ENCODE peak calls at places on chromosomes 16 and 17, in nine cellular contexts. B is stomach; P is heart left ventricle; F is uterus; S is A549; J is NT2/D1; Q is effector memory CD4-positive, alpha-beta T cell; E is pancreas; I is astrocyte. G is an unnamed sample. For H3K9me3, the result is how much of the 10 kb centered on the place peaks cover.

GRCh38 chr16:10964891-10965326 is 20.5 kb downstream of the CLEC16A start:
- DNase-seq in S (no peak), F (no peak), I (no peak), E (no peak), P (no peak), B (no peak), Q (peak), J (no peak), G (peak)

GRCh38 chr16:23434380-23434779 is 18.6 kb downstream of the COG7 start:
- DNase-seq in I (peak), E (no peak), J (peak), P (no peak), F (no peak), Q (no peak), S (peak), B (no peak), G (no peak)

GRCh38 chr17:1455291-1455747 is 713 bp downstream of the CRK start:
- DNase-seq in F (peak), S (peak), P (peak), E (peak), B (peak), I (peak), Q (peak), J (peak), G (peak)

GRCh38 chr16:70254965-70255286 is 3.2 kb upstream of the EXOSC6 start:
- DNase-seq in S (no peak), E (no peak), F (no peak), Q (no peak), B (no peak), J (no peak), P (no peak), I (no peak), G (no peak)

GRCh38 chr17:67273900-67274299 is 28.9 kb upstream of the HELZ start:
- DNase-seq in E (no peak), S (no peak), P (no peak), Q (no peak), F (no peak), J (no peak), B (no peak), I (no peak), G (no peak)

GRCh38 chr16:82763371-82763770 is 136.6 kb downstream of the CDH13 start:
- DNase-seq in Q (no peak), S (no peak), F (no peak), I (no peak), P (no peak), B (no peak), J (no peak), E (no peak), G (no peak)

GRCh38 chr16:21265104-21265825 is 12.8 kb downstream of the CRYM start:
- DNase-seq in Q (no peak), E (no peak), F (no peak), I (no peak), S (no peak), P (no peak), J (no peak), B (no peak), G (no peak)

GRCh38 chr17:45241315-45242011 is 19.8 kb downstream of the FMNL1 start:
- DNase-seq in S (no peak), Q (no peak), I (no peak), E (peak), B (peak), J (no peak), P (no peak), F (no peak), G (no peak)

GRCh38 chr16:50198802-50199410 is 45.8 kb downstream of the TENT4B start:
- DNase-seq in Q (no peak), B (no peak), J (no peak), I (no peak), F (no peak), E (no peak), S (no peak), P (no peak), G (no peak)

GRCh38 chr16:67296422-67296821 is 17.1 kb downstream of the PLEKHG4 start:
- DNase-seq in P (no peak), F (no peak), J (no peak), I (peak), Q (no peak), E (no peak), B (no peak), S (no peak), G (no peak)

GRCh38 chr17:65918921-65919546 is 272.9 kb downstream of the CEP112 start:
- DNase-seq in I (no peak), F (no peak), S (no peak), E (no peak), Q (no peak), B (no peak), P (no peak), J (peak), G (no peak)

GRCh38 chr16:61726125-61726524 is 310.1 kb downstream of the CDH8 start:
- DNase-seq in J (no peak), P (no peak), S (no peak), E (no peak), F (no peak), I (no peak), B (no peak), Q (no peak), G (no peak)

DNA sequence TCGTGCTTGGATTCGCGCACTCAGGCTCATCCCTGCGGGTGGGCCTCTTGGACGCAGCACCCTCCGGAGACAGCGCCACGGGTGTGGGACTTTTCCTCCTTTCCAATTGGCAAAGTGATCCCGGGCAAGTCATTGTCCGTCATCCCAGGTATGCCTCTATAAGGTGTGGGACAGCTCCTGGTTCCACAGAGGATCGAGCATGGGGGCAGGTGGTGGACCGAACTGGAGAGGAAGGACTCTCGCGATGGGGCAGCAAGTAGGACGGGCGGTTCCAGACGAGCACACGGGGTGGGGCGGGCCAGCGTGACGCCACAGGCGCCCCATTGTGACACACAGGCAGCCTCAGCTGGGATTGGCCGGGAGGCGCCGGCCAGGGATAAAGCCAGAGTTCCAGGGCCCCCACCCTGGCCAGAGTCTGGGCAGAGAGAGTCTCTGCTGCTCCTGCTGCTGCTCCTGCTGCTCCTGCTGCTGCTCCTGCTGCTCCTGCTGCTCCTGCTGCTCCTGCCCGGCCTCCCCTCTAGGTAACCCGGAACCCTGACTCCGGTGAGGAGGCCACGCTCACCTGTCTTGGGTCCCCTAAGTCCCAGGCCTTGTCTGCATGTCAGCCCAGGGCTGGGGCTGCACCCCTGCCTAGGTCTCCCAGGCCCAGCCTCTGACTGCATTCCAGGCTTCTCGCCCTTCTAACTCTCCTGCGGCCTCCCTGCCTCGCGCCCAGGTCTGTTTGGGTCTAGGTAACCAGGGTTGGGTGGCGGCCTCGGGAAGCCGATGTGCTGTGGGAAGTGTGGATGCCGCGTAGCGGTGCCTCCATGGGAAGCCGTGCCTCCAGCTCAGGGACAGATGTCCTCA is 38.5 kb upstream of the SLC47A1 start:
- DNase-seq in F (no peak), Q (no peak), S (no peak), J (no peak), E (no peak), P (no peak), I (no peak), B (no peak), G (no peak)
- H3K9me3 ChIP-seq in F (under half), Q (under half), S (under half), J (under half), E (under half), P (under half), I (under half), B (under half), G (under half)

DNA sequence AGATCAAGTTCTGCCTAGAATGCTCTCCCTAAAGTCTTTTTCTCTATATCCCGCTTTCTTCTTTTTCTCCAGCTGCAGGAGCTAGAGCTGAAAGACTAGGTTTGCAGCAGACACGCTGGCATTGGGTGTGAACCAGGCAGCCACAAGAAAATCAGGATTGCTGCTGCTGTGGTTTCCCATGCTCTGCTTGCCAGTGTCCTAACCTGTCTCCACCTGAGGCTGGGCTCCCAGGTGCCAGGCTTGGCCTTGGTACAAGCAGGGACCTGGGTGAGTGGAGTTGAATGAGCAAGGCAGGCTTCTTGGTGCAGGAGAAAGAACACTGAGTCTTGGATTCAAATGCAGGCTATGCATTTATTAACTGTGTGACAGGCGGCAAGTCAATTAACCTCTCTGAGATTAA is 440.3 kb upstream of the MAF start:
- DNase-seq in P (no peak), S (no peak), J (no peak), F (no peak), E (no peak), Q (no peak), I (no peak), B (no peak), G (no peak)
- H3K9me3 ChIP-seq in P (under half), S (under half), J (under half), F (under half), E (under half), Q (under half), I (under half), B (under half), G (under half)

GRCh38 chr17:57257911-57258885 is 1.9 kb downstream of the MSI2 start:
- DNase-seq in J (no peak), B (no peak), P (no peak), E (peak), F (no peak), I (no peak), Q (no peak), S (no peak), G (no peak)
- H3K9me3 ChIP-seq in J (under half), B (under half), P (under half), E (under half), F (under half), I (under half), Q (under half), S (under half), G (under half)

GRCh38 chr16:35906440-35906839 is 2447.0 kb downstream of the TP53TG3F start:
- DNase-seq in B (no peak), F (no peak), E (no peak), P (no peak), S (no peak), I (no peak), J (no peak), Q (no peak), G (no peak)
- H3K9me3 ChIP-seq in B (half or more), F (under half), E (under half), P (under half), S (under half), I (under half), J (under half), Q (under half), G (under half)

DNA sequence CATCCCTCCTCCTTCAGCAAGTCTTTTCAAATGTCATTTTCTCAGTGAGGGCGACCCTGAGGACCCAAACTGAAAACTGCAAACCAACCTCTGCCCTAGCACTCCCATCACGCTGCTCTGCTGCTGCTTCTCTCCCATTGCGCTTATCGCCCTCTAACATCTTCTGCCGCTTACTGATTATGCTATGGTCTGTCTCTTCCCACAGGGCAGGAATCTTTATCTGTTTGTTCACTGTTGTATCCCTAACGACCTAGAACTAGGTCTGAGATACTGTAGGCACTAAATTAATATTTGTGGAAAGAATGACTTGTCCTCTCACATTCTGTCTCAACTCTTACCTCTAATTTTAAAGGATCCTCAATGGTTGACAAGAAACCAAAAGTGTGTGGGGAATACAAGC is 12.5 kb downstream of the ZSCAN32 start:
- DNase-seq in S (no peak), I (no peak), Q (no peak), J (no peak), F (no peak), B (no peak), E (no peak), P (no peak), G (no peak)
- H3K9me3 ChIP-seq in S (half or more), I (under half), Q (under half), J (under half), F (half or more), B (half or more), E (under half), P (half or more), G (under half)

DNA sequence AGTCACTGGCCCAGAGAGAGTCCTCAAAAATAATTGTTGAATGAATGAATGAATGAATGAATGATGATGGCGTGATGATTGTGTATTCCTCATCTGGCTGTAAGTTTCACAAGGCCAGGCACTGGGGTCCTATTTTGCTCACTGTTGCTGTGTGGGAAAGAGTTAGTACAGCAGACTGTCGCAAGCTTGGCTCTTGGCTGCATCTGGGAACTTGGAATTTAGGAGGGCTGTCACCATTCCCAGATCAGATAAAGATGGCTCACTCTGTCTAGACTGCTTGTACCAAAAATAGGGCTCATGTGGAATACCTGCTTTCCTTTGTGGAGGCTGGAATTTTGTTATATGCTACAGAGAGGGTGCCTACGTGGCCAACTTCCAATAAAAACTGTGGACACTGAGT is 530.6 kb downstream of the WWOX start:
- DNase-seq in Q (no peak), S (no peak), E (no peak), J (no peak), F (no peak), B (no peak), P (no peak), I (no peak), G (no peak)
- H3K9me3 ChIP-seq in Q (under half), S (under half), E (under half), J (under half), F (under half), B (under half), P (under half), I (under half), G (under half)

GRCh38 chr16:31880322-31880979 is 6.8 kb downstream of the ZNF267 start:
- DNase-seq in E (no peak), B (no peak), J (no peak), I (peak), F (no peak), S (no peak), P (no peak), Q (peak), G (no peak)

GRCh38 chr16:31876955-31877828 is 3.6 kb downstream of the ZNF267 start:
- DNase-seq in E (no peak), B (no peak), Q (peak), F (no peak), J (no peak), I (peak), S (no peak), P (no peak), G (peak)

GRCh38 chr16:31877876-31878642 is 4.5 kb downstream of the ZNF267 start:
- DNase-seq in Q (no peak), F (no peak), S (no peak), B (no peak), E (no peak), P (no peak), J (no peak), I (no peak), G (no peak)

GRCh38 chr16:31875112-31875803 is 1.7 kb downstream of the ZNF267 start:
- DNase-seq in J (no peak), E (no peak), B (no peak), I (peak), F (no peak), S (no peak), Q (no peak), P (no peak), G (no peak)

DNA sequence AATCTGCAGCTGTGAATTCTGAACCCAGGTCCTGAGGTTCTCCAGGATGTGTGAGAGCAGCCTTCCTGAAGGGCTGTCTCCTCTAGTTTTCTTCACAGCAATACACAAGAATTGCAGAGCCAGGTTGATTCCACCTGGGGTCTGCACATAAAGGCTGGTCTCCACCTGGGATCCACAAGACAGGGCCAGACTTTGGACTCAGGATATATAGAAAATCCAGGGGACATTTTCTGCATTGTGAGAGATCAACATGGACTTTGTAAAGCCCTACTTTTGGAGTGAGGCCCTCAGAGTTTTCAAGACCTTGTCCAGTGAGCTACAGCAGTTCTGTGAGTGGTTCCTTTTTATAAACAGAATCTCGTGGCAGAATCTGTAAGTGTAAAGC is 6.3 kb downstream of the ZNF267 start:
- DNase-seq in B (no peak), I (no peak), P (no peak), E (no peak), J (no peak), Q (no peak), F (no peak), S (no peak), G (no peak)
- H3K9me3 ChIP-seq in B (under half), I (under half), P (under half), E (under half), J (under half), Q (under half), F (under half), S (half or more), G (under half)